ENCODE peak calls at places on chromosomes 7 and 10, in nine cellular contexts. K is ecto neural progenitor cell; N is left colon; S is activated CD4-positive, alpha-beta T cell treated with anti-CD3 and anti-CD28 coated beads for 24 hours; M is choroid plexus epithelial cell; P is SK-MEL-5; G is coronary artery; V is AML-193; F is HEK293T. O is an unnamed sample.

GRCh38 chr7:90728568-90728967 is 132.4 kb downstream of the CDK14 start:
- DNase-seq in K (no peak), N (no peak), S (no peak), M (no peak), P (no peak), G (no peak), V (no peak), F (no peak), O (no peak)

GRCh38 chr10:63633677-63634487 is 112.7 kb downstream of the REEP3 start:
- DNase-seq in K (no peak), N (no peak), S (no peak), M (peak; percentile 67), P (peak; percentile 68), G (no peak), V (peak; percentile 31), F (peak; percentile 44), O (no peak)

GRCh38 chr10:23499317-23499716 is 60.4 kb downstream of the OTUD1 start:
- DNase-seq in K (no peak), N (no peak), S (no peak), M (no peak), P (no peak), G (no peak), V (no peak), F (no peak), O (no peak)

GRCh38 chr10:5549462-5550249 is 24.9 kb downstream of the CALML3 start:
- DNase-seq in K (no peak), N (no peak), S (no peak), M (no peak), P (no peak), G (no peak), V (no peak), F (no peak), O (no peak)

GRCh38 chr10:84308481-84309304 is 19.7 kb upstream of the CCSER2 start:
- DNase-seq in K (no peak), N (peak; percentile 56), S (peak; percentile 40), M (peak; percentile 80), P (no peak), G (no peak), V (peak; percentile 43), F (no peak), O (no peak)

GRCh38 chr10:119284679-119285096 is 77.3 kb downstream of the GRK5 start:
- DNase-seq in K (peak; percentile 34), N (no peak), S (no peak), M (no peak), P (no peak), G (no peak), V (no peak), F (no peak), O (no peak)

GRCh38 chr7:53121374-53121773 is 85.9 kb downstream of the POM121L12 start:
- DNase-seq in K (no peak), N (no peak), S (no peak), M (no peak), P (no peak), G (no peak), V (no peak), F (no peak), O (no peak)

GRCh38 chr7:138891446-138891810 is 89.8 kb downstream of the KIAA1549 start:
- DNase-seq in K (no peak), N (no peak), S (no peak), M (peak; percentile 33), P (no peak), G (no peak), V (no peak), F (no peak), O (peak; percentile 33)

GRCh38 chr7:121288894-121289293 is 39.9 kb upstream of the WNT16 start:
- DNase-seq in K (no peak), N (no peak), S (no peak), M (peak; percentile 94), P (no peak), G (no peak), V (no peak), F (no peak), O (no peak)

GRCh38 chr7:30391806-30392205 is 86.8 kb downstream of the NOD1 start:
- DNase-seq in K (no peak), N (no peak), S (no peak), M (no peak), P (no peak), G (no peak), V (no peak), F (no peak), O (no peak)

GRCh38 chr10:72763201-72763600 is 71.3 kb downstream of the MCU start:
- DNase-seq in K (no peak), N (no peak), S (no peak), M (no peak), P (no peak), G (no peak), V (no peak), F (no peak), O (no peak)

GRCh38 chr10:17286562-17287089 is 58.6 kb downstream of the VIM start:
- DNase-seq in K (no peak), N (no peak), S (no peak), M (no peak), P (peak; percentile 5), G (no peak), V (no peak), F (no peak), O (no peak)

GRCh38 chr10:131946880-131947279 is 34.8 kb downstream of the BNIP3 start:
- DNase-seq in K (no peak), N (no peak), S (no peak), M (no peak), P (no peak), G (peak; percentile 65), V (no peak), F (no peak), O (no peak)

GRCh38 chr10:70664702-70665195 is 7.6 kb upstream of the ADAMTS14 start:
- DNase-seq in K (no peak), N (no peak), S (no peak), M (peak; percentile 98), P (peak; percentile 93), G (no peak), V (no peak), F (no peak), O (peak; percentile 91)

GRCh38 chr10:43683451-43684197 is 34.9 kb upstream of the ZNF32 start:
- DNase-seq in K (no peak), N (no peak), S (no peak), M (no peak), P (peak; percentile 54), G (no peak), V (no peak), F (peak; percentile 57), O (no peak)

GRCh38 chr7:131039836-131040235 is 287.8 kb upstream of the MKLN1 start:
- DNase-seq in K (no peak), N (no peak), S (no peak), M (no peak), P (peak; percentile 85), G (no peak), V (no peak), F (no peak), O (no peak)

GRCh38 chr7:48046458-48046857 is 11.1 kb downstream of the C7orf57 start:
- DNase-seq in K (no peak), N (no peak), S (no peak), M (no peak), P (no peak), G (no peak), V (no peak), F (no peak), O (no peak)

GRCh38 chr7:27842094-27842493 is 102.1 kb downstream of the TAX1BP1 start:
- DNase-seq in K (no peak), N (no peak), S (no peak), M (peak; percentile 46), P (no peak), G (no peak), V (no peak), F (no peak), O (no peak)

GRCh38 chr7:91264083-91264923 is at the start of gene FZD1:
- DNase-seq in K (peak; percentile 98), N (peak; percentile 98), S (peak; percentile 59), M (peak; percentile 99), P (peak; percentile 99), G (peak; percentile 98), V (peak; percentile 90), F (peak; percentile 83), O (peak; percentile 97)

GRCh38 chr7:23287612-23288011 is 11.5 kb upstream of the MALSU1 start:
- DNase-seq in K (no peak), N (no peak), S (no peak), M (no peak), P (no peak), G (no peak), V (peak; percentile 65), F (no peak), O (no peak)

GRCh38 chr10:92082583-92083280 is 159.2 kb downstream of the BTAF1 start:
- DNase-seq in K (no peak), N (no peak), S (no peak), M (peak; percentile 41), P (no peak), G (no peak), V (no peak), F (no peak), O (no peak)

GRCh38 chr10:80197972-80198591 is 7.3 kb downstream of the ANXA11 start:
- DNase-seq in K (no peak), N (no peak), S (no peak), M (no peak), P (no peak), G (no peak), V (no peak), F (no peak), O (no peak)

GRCh38 chr7:149248777-149249176 is 9.3 kb downstream of the ZNF212 start:
- DNase-seq in K (no peak), N (no peak), S (peak; percentile 31), M (no peak), P (no peak), G (no peak), V (no peak), F (no peak), O (no peak)

GRCh38 chr7:30281791-30282190 is 2.6 kb upstream of the ZNRF2 start:
- DNase-seq in K (no peak), N (peak; percentile 86), S (no peak), M (no peak), P (no peak), G (no peak), V (no peak), F (no peak), O (no peak)

O was measured in amniotic stem cell.